ENCODE peak calls at places on chromosomes 2 and 18, in seven cellular contexts. H, Q, K, C, B, A and V are unnamed samples.
A peak's percentile ranks its signal among the peaks of the same experiment; 100 is the strongest.

GRCh38 chr2:239181074-239181581 is 219.7 kb downstream of the HDAC4 start:
- DNase-seq in H (no peak), Q (no peak), K (no peak), C (no peak), B (no peak), A (peak; percentile 33), V (no peak)

GRCh38 chr2:59383473-59383872 is 1142.3 kb upstream of the FANCL start:
- DNase-seq in H (no peak), Q (no peak), K (no peak), C (peak; percentile 90), B (no peak), A (no peak), V (no peak)

GRCh38 chr2:69767034-69767433 is 25.1 kb downstream of the ANXA4 start:
- DNase-seq in H (no peak), Q (peak; percentile 58), K (no peak), C (no peak), B (no peak), A (no peak), V (no peak)

GRCh38 chr2:25738383-25739343 is 65.3 kb upstream of the DTNB start:
- DNase-seq in H (no peak), Q (no peak), K (no peak), C (no peak), B (no peak), A (no peak), V (no peak)

GRCh38 chr2:84526562-84526961 is 10.3 kb downstream of the DNAH6 start:
- DNase-seq in H (no peak), Q (peak; percentile 11), K (no peak), C (no peak), B (no peak), A (no peak), V (no peak)

GRCh38 chr18:61838521-61838920 is 54.3 kb downstream of the RNF152 start:
- DNase-seq in H (no peak), Q (no peak), K (no peak), C (no peak), B (no peak), A (no peak), V (no peak)

GRCh38 chr2:2191110-2191707 is 139.9 kb downstream of the MYT1L start:
- DNase-seq in H (no peak), Q (no peak), K (no peak), C (no peak), B (no peak), A (no peak), V (no peak)

GRCh38 chr18:76953186-76953982 is 131.0 kb downstream of the ZNF236 start:
- DNase-seq in H (no peak), Q (no peak), K (no peak), C (peak; percentile 34), B (no peak), A (no peak), V (no peak)

GRCh38 chr2:190425883-190426658 is 17.9 kb downstream of the MFSD6 start:
- DNase-seq in H (no peak), Q (no peak), K (no peak), C (no peak), B (no peak), A (no peak), V (no peak)

GRCh38 chr2:1721706-1722483 is 22.4 kb downstream of the PXDN start:
- DNase-seq in H (no peak), Q (peak; percentile 89), K (no peak), C (no peak), B (no peak), A (no peak), V (no peak)

GRCh38 chr2:64327510-64328414 is 126.2 kb upstream of the LGALSL start:
- DNase-seq in H (peak; percentile 40), Q (peak; percentile 23), K (peak; percentile 65), C (no peak), B (peak; percentile 50), A (peak; percentile 61), V (no peak)

GRCh38 chr2:206423147-206423546 is 20.2 kb upstream of the ADAM23 start:
- DNase-seq in H (no peak), Q (no peak), K (no peak), C (no peak), B (no peak), A (no peak), V (peak; percentile 9)

GRCh38 chr18:62659698-62660097 is 55.6 kb upstream of the PHLPP1 start:
- DNase-seq in H (no peak), Q (no peak), K (no peak), C (no peak), B (no peak), A (no peak), V (no peak)

GRCh38 chr2:83747141-83747540 is 711.9 kb downstream of the SUCLG1 start:
- DNase-seq in H (no peak), Q (no peak), K (no peak), C (no peak), B (no peak), A (no peak), V (no peak)

GRCh38 chr2:71577209-71577608 is 123.8 kb downstream of the DYSF start:
- DNase-seq in H (no peak), Q (no peak), K (no peak), C (no peak), B (no peak), A (no peak), V (no peak)

GRCh38 chr18:32629292-32629691 is 143.5 kb downstream of the KLHL14 start:
- DNase-seq in H (no peak), Q (no peak), K (no peak), C (no peak), B (no peak), A (no peak), V (no peak)

GRCh38 chr2:19767876-19768275 is 133.9 kb downstream of the TTC32 start:
- DNase-seq in H (no peak), Q (peak; percentile 37), K (no peak), C (no peak), B (no peak), A (no peak), V (no peak)

GRCh38 chr18:25832008-25832604 is 258.3 kb downstream of the SS18 start:
- DNase-seq in H (no peak), Q (peak; percentile 82), K (peak; percentile 17), C (no peak), B (no peak), A (no peak), V (peak; percentile 67)

GRCh38 chr2:240565267-240566202 is 2.7 kb upstream of the RNPEPL1 start:
- DNase-seq in H (peak; percentile 90), Q (peak; percentile 62), K (peak; percentile 91), C (peak; percentile 48), B (peak; percentile 94), A (peak; percentile 98), V (peak; percentile 98)

GRCh38 chr18:6992761-6993160 is 124.8 kb downstream of the LAMA1 start:
- DNase-seq in H (no peak), Q (no peak), K (no peak), C (no peak), B (no peak), A (no peak), V (no peak)

GRCh38 chr2:3571284-3571683 is 3.8 kb upstream of the RPS7 start:
- DNase-seq in H (no peak), Q (no peak), K (no peak), C (no peak), B (no peak), A (no peak), V (no peak)

GRCh38 chr2:15662026-15662425 is 70.4 kb downstream of the DDX1 start:
- DNase-seq in H (no peak), Q (no peak), K (no peak), C (no peak), B (no peak), A (no peak), V (no peak)

GRCh38 chr18:50871846-50872245 is 7.1 kb upstream of the ME2 start:
- DNase-seq in H (no peak), Q (no peak), K (no peak), C (no peak), B (no peak), A (no peak), V (no peak)

GRCh38 chr2:5692561-5693287 is 540 bp downstream of the SOX11 start:
- DNase-seq in H (no peak), Q (peak; percentile 6), K (no peak), C (no peak), B (no peak), A (no peak), V (no peak)

GRCh38 chr2:28664120-28664842 is 87.3 kb upstream of the PPP1CB start:
- DNase-seq in H (no peak), Q (no peak), K (no peak), C (no peak), B (no peak), A (no peak), V (no peak)

GRCh38 chr2:9247786-9248185 is 41.2 kb downstream of the ASAP2 start:
- DNase-seq in H (no peak), Q (no peak), K (no peak), C (peak; percentile 31), B (no peak), A (no peak), V (no peak)

GRCh38 chr2:232658217-232658785 is 24.9 kb downstream of the EFHD1 start:
- DNase-seq in H (no peak), Q (peak; percentile 27), K (peak; percentile 36), C (no peak), B (no peak), A (no peak), V (no peak)

GRCh38 chr18:36628435-36629094 is 200.2 kb downstream of the TPGS2 start:
- DNase-seq in H (no peak), Q (peak; percentile 78), K (no peak), C (no peak), B (no peak), A (no peak), V (no peak)

GRCh38 chr2:189179607-189179979 is at the start of gene COL5A2:
- DNase-seq in H (no peak), Q (peak; percentile 69), K (no peak), C (no peak), B (no peak), A (no peak), V (no peak)

GRCh38 chr2:38975009-38975408 is 85.3 kb downstream of the ARHGEF33 start:
- DNase-seq in H (no peak), Q (no peak), K (no peak), C (no peak), B (no peak), A (no peak), V (no peak)

GRCh38 chr2:12498703-12499102 is 218.0 kb upstream of the TRIB2 start:
- DNase-seq in H (no peak), Q (peak; percentile 55), K (no peak), C (no peak), B (no peak), A (no peak), V (no peak)

GRCh38 chr2:158686166-158686792 is 108.8 kb upstream of the DAPL1 start:
- DNase-seq in H (no peak), Q (peak; percentile 65), K (no peak), C (no peak), B (no peak), A (no peak), V (no peak)

GRCh38 chr18:74930616-74931015 is 278.3 kb downstream of the PTGR3 start:
- DNase-seq in H (no peak), Q (no peak), K (no peak), C (no peak), B (no peak), A (no peak), V (no peak)